ENCODE peak calls at places on chromosomes 6 and 20, in five cellular contexts. One of them, this sample, is unnamed.

GRCh38 chr6:118708736-118709135 is 57.3 kb upstream of the CEP85L start:
- DNase-seq in neural progenitor cell: no peak
- DNase-seq in IMR-90: peak
- DNase-seq in fibroblast of pulmonary artery: peak
- DNase-seq in cardiac fibroblast: peak
- DNase-seq in this sample: no peak

GRCh38 chr20:23049933-23050838 is 714 bp upstream of the THBD start:
- DNase-seq in fibroblast of pulmonary artery: peak
- DNase-seq in neural progenitor cell: peak
- DNase-seq in cardiac fibroblast: peak
- DNase-seq in IMR-90: no peak
- DNase-seq in this sample: no peak

GRCh38 chr20:60206259-60206658 is 248.0 kb downstream of the CDH26 start:
- DNase-seq in IMR-90: peak
- DNase-seq in cardiac fibroblast: peak
- DNase-seq in neural progenitor cell: peak
- DNase-seq in fibroblast of pulmonary artery: peak
- DNase-seq in this sample: peak

GRCh38 chr6:110233769-110234374 is 53.6 kb downstream of the CDC40 start:
- DNase-seq in neural progenitor cell: no peak
- DNase-seq in cardiac fibroblast: peak
- DNase-seq in IMR-90: peak
- DNase-seq in fibroblast of pulmonary artery: peak
- DNase-seq in this sample: peak

GRCh38 chr6:8435845-8436168 is 462 bp upstream of the SLC35B3 start:
- DNase-seq in cardiac fibroblast: no peak
- DNase-seq in fibroblast of pulmonary artery: no peak
- DNase-seq in neural progenitor cell: no peak
- DNase-seq in IMR-90: peak
- DNase-seq in this sample: no peak

GRCh38 chr6:106796754-106797153 is 167.4 kb downstream of the QRSL1 start:
- DNase-seq in cardiac fibroblast: no peak
- DNase-seq in fibroblast of pulmonary artery: no peak
- DNase-seq in IMR-90: no peak
- DNase-seq in neural progenitor cell: no peak
- DNase-seq in this sample: no peak

GRCh38 chr6:168145747-168146596 is 67.0 kb upstream of the FRMD1 start:
- DNase-seq in fibroblast of pulmonary artery: no peak
- DNase-seq in IMR-90: no peak
- DNase-seq in neural progenitor cell: no peak
- DNase-seq in cardiac fibroblast: no peak
- DNase-seq in this sample: no peak

GRCh38 chr20:48957053-48957481 is 35.6 kb downstream of the ARFGEF2 start:
- DNase-seq in cardiac fibroblast: no peak
- DNase-seq in fibroblast of pulmonary artery: peak
- DNase-seq in neural progenitor cell: no peak
- DNase-seq in IMR-90: no peak
- DNase-seq in this sample: no peak

GRCh38 chr20:13873814-13874213 is 89.0 kb downstream of the NDUFAF5 start:
- DNase-seq in neural progenitor cell: peak
- DNase-seq in cardiac fibroblast: no peak
- DNase-seq in fibroblast of pulmonary artery: no peak
- DNase-seq in IMR-90: no peak
- DNase-seq in this sample: no peak

GRCh38 chr20:53984354-53984753 is 86.0 kb downstream of the BCAS1 start:
- DNase-seq in fibroblast of pulmonary artery: no peak
- DNase-seq in neural progenitor cell: no peak
- DNase-seq in cardiac fibroblast: no peak
- DNase-seq in IMR-90: no peak
- DNase-seq in this sample: no peak

GRCh38 chr6:136288566-136289326 is 900 bp downstream of the BCLAF1 start:
- DNase-seq in cardiac fibroblast: peak
- DNase-seq in neural progenitor cell: peak
- DNase-seq in fibroblast of pulmonary artery: peak
- DNase-seq in IMR-90: peak
- DNase-seq in this sample: peak

GRCh38 chr6:70376628-70377027 is 36.7 kb upstream of the FAM135A start:
- DNase-seq in fibroblast of pulmonary artery: no peak
- DNase-seq in IMR-90: no peak
- DNase-seq in neural progenitor cell: no peak
- DNase-seq in cardiac fibroblast: no peak
- DNase-seq in this sample: no peak

GRCh38 chr6:143642403-143642802 is 35.4 kb upstream of the PHACTR2 start:
- DNase-seq in neural progenitor cell: no peak
- DNase-seq in fibroblast of pulmonary artery: no peak
- DNase-seq in IMR-90: no peak
- DNase-seq in cardiac fibroblast: no peak
- DNase-seq in this sample: no peak

GRCh38 chr6:131960371-131961133 is 9.4 kb upstream of the CCN2 start:
- DNase-seq in fibroblast of pulmonary artery: peak
- DNase-seq in IMR-90: peak
- DNase-seq in neural progenitor cell: no peak
- DNase-seq in cardiac fibroblast: peak
- DNase-seq in this sample: no peak

GRCh38 chr6:43505718-43506117 is 4.4 kb downstream of the LRRC73 start:
- DNase-seq in IMR-90: no peak
- DNase-seq in neural progenitor cell: peak
- DNase-seq in fibroblast of pulmonary artery: no peak
- DNase-seq in cardiac fibroblast: no peak
- DNase-seq in this sample: no peak

GRCh38 chr20:4090756-4091331 is 75.5 kb upstream of the RNF24 start:
- DNase-seq in IMR-90: peak
- DNase-seq in fibroblast of pulmonary artery: peak
- DNase-seq in cardiac fibroblast: peak
- DNase-seq in neural progenitor cell: no peak
- DNase-seq in this sample: no peak

GRCh38 chr20:60062431-60063336 is 104.5 kb downstream of the CDH26 start:
- DNase-seq in fibroblast of pulmonary artery: peak
- DNase-seq in cardiac fibroblast: peak
- DNase-seq in neural progenitor cell: no peak
- DNase-seq in IMR-90: peak
- DNase-seq in this sample: no peak

GRCh38 chr20:3786665-3787639 is at the start of gene CENPB:
- DNase-seq in fibroblast of pulmonary artery: peak
- DNase-seq in neural progenitor cell: peak
- DNase-seq in cardiac fibroblast: peak
- DNase-seq in IMR-90: peak
- DNase-seq in this sample: peak

GRCh38 chr6:134642217-134642616 is 307.7 kb downstream of the ALDH8A1 start:
- DNase-seq in IMR-90: peak
- DNase-seq in fibroblast of pulmonary artery: peak
- DNase-seq in cardiac fibroblast: no peak
- DNase-seq in neural progenitor cell: no peak
- DNase-seq in this sample: no peak

GRCh38 chr20:46396052-46396451 is 10.4 kb downstream of the ELMO2 start:
- DNase-seq in fibroblast of pulmonary artery: no peak
- DNase-seq in IMR-90: no peak
- DNase-seq in neural progenitor cell: no peak
- DNase-seq in cardiac fibroblast: no peak
- DNase-seq in this sample: no peak

GRCh38 chr20:5784735-5785134 is 34.5 kb downstream of the SHLD1 start:
- DNase-seq in neural progenitor cell: no peak
- DNase-seq in fibroblast of pulmonary artery: no peak
- DNase-seq in cardiac fibroblast: no peak
- DNase-seq in IMR-90: no peak
- DNase-seq in this sample: no peak

GRCh38 chr20:32560989-32561830 is 23.9 kb downstream of the NOL4L start:
- DNase-seq in neural progenitor cell: peak
- DNase-seq in fibroblast of pulmonary artery: no peak
- DNase-seq in IMR-90: no peak
- DNase-seq in cardiac fibroblast: no peak
- DNase-seq in this sample: no peak

GRCh38 chr6:6220718-6221117 is 99.7 kb downstream of the F13A1 start:
- DNase-seq in fibroblast of pulmonary artery: no peak
- DNase-seq in IMR-90: no peak
- DNase-seq in cardiac fibroblast: no peak
- DNase-seq in neural progenitor cell: no peak
- DNase-seq in this sample: no peak

GRCh38 chr20:1844723-1845523 is 50.3 kb upstream of the SIRPA start:
- DNase-seq in neural progenitor cell: no peak
- DNase-seq in cardiac fibroblast: peak
- DNase-seq in IMR-90: peak
- DNase-seq in fibroblast of pulmonary artery: peak
- DNase-seq in this sample: peak

GRCh38 chr20:43953919-43954617 is 39.4 kb downstream of the TOX2 start:
- DNase-seq in fibroblast of pulmonary artery: no peak
- DNase-seq in neural progenitor cell: no peak
- DNase-seq in IMR-90: peak
- DNase-seq in cardiac fibroblast: peak
- DNase-seq in this sample: no peak
- TF ChIP-seq CTCF in fibroblast of pulmonary artery: no peak
- TF ChIP-seq CTCF in neural progenitor cell: no peak
- TF ChIP-seq CTCF in IMR-90: no peak
- TF ChIP-seq CTCF in cardiac fibroblast: peak
- TF ChIP-seq CTCF in this sample: no peak

GRCh38 chr20:40471261-40471629 is 217.8 kb downstream of the MAFB start:
- DNase-seq in cardiac fibroblast: no peak
- DNase-seq in IMR-90: no peak
- DNase-seq in fibroblast of pulmonary artery: no peak
- DNase-seq in neural progenitor cell: peak
- DNase-seq in this sample: no peak
- TF ChIP-seq CTCF in cardiac fibroblast: no peak
- TF ChIP-seq CTCF in IMR-90: no peak
- TF ChIP-seq CTCF in fibroblast of pulmonary artery: no peak
- TF ChIP-seq CTCF in neural progenitor cell: peak
- TF ChIP-seq CTCF in this sample: no peak

GRCh38 chr6:31558631-31559500 is 11.5 kb downstream of the NFKBIL1 start:
- DNase-seq in cardiac fibroblast: peak
- DNase-seq in fibroblast of pulmonary artery: peak
- DNase-seq in neural progenitor cell: no peak
- DNase-seq in IMR-90: no peak
- DNase-seq in this sample: peak
- TF ChIP-seq CTCF in cardiac fibroblast: no peak
- TF ChIP-seq CTCF in fibroblast of pulmonary artery: no peak
- TF ChIP-seq CTCF in neural progenitor cell: no peak
- TF ChIP-seq CTCF in IMR-90: no peak
- TF ChIP-seq CTCF in this sample: no peak

DNA sequence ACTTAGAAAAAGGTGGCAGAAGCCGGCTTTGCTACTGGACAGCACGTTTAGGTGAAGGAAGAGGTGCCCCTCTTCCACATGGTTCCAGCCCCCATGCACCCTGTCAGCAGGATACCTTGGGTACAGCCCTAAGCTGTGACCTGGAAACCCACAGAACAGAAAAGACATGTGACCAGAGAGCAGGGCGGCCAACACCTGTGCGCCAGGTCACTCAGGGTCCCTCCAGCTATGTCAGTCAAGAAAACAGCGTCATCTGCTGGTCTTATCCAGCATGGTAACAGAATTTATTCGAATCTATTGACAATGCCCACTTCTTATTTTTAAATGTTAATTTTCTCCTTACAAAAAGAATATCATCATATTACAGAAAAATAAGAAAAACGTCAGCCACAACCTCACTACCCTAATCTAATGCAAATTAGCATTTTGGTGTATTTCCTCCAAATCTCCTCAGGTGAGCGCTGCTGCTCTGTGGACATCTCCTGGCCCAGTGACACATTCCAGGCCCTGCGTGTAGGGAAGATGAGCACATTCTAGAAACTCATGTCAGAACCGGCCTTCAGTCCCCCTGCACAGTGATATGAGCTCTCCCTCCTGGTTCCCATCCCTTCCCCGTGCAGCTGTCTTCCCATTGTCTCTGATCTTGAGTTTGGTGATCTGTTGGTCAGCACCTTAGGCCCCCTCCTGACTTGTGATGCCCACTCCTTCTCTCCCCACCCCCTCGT is 37.2 kb downstream of the GTF2H5 start:
- DNase-seq in IMR-90: no peak
- DNase-seq in cardiac fibroblast: peak
- DNase-seq in neural progenitor cell: peak
- DNase-seq in fibroblast of pulmonary artery: no peak
- DNase-seq in this sample: no peak
- TF ChIP-seq CTCF in IMR-90: peak
- TF ChIP-seq CTCF in cardiac fibroblast: peak
- TF ChIP-seq CTCF in neural progenitor cell: peak
- TF ChIP-seq CTCF in fibroblast of pulmonary artery: peak
- TF ChIP-seq CTCF in this sample: no peak